ENCODE peak calls at places on chromosomes 7 and 10, in four cellular contexts. G is neural crest cell; H is stimulated activated CD4-positive, alpha-beta T cell treated with anti-CD3 and anti-CD28 coated beads, Interleukin-1b, Interleukin-23, amount 100 ng/mL, for 4 hours; F is endothelial cell. J is an unnamed sample.

GRCh38 chr10:27792191-27792590 is 46.6 kb upstream of the MKX start:
- DNase-seq in F (no peak), G (no peak), H (no peak), J (no peak)

GRCh38 chr7:825386-825785 is 6.9 kb upstream of the SUN1 start:
- DNase-seq in H (no peak), G (no peak), F (no peak), J (no peak)

GRCh38 chr10:61721431-61721830 is 58.7 kb downstream of the CABCOCO1 start:
- DNase-seq in F (no peak), G (no peak), H (no peak), J (no peak)

GRCh38 chr10:35643151-35643975 is 1.3 kb upstream of the FZD8 start:
- DNase-seq in H (no peak), F (peak), G (peak), J (peak)

GRCh38 chr7:44279286-44279685 is 46.1 kb downstream of the CAMK2B start:
- DNase-seq in G (no peak), F (no peak), H (no peak), J (peak)

GRCh38 chr10:61793760-61794713 is 107.5 kb upstream of the ARID5B start:
- DNase-seq in F (no peak), H (no peak), G (no peak), J (no peak)

GRCh38 chr7:82572195-82572880 is 128.8 kb upstream of the CACNA2D1 start:
- DNase-seq in G (peak), F (peak), H (peak), J (peak)

GRCh38 chr10:33133557-33133956 is 175.5 kb upstream of the ITGB1 start:
- DNase-seq in G (no peak), H (no peak), F (no peak), J (no peak)

GRCh38 chr10:100744980-100745881 is at the start of gene PAX2:
- DNase-seq in F (no peak), G (no peak), H (no peak), J (peak)

GRCh38 chr7:151100921-151101320 is 14.6 kb downstream of the AGAP3 start:
- DNase-seq in G (no peak), H (no peak), F (no peak), J (no peak)

GRCh38 chr10:43124574-43125273 is 13.5 kb upstream of the CSGALNACT2 start:
- DNase-seq in G (no peak), F (peak), H (no peak), J (no peak)

GRCh38 chr10:9018161-9018843 is 963.8 kb downstream of the GATA3 start:
- DNase-seq in G (no peak), H (no peak), F (no peak), J (no peak)

GRCh38 chr7:50807026-50807730 is 24.5 kb upstream of the GRB10 start:
- DNase-seq in F (no peak), H (no peak), G (no peak), J (no peak)

GRCh38 chr10:124511205-124512039 is 49.8 kb downstream of the LHPP start:
- DNase-seq in G (no peak), H (no peak), F (no peak), J (no peak)

GRCh38 chr10:78511324-78512204 is 477.9 kb downstream of the RPS24 start:
- DNase-seq in H (no peak), F (no peak), G (no peak), J (no peak)

GRCh38 chr7:80781561-80781979 is 137.3 kb downstream of the SEMA3C start:
- DNase-seq in G (no peak), F (no peak), H (no peak), J (no peak)

GRCh38 chr10:81874878-81875679 is at the start of gene NRG3:
- DNase-seq in G (peak), F (peak), H (no peak), J (peak)

GRCh38 chr10:122307669-122308486 is 36.8 kb downstream of the BTBD16 start:
- DNase-seq in F (no peak), G (no peak), H (no peak), J (no peak)

GRCh38 chr7:131753620-131754222 is 197.3 kb upstream of the PODXL start:
- DNase-seq in G (no peak), F (peak), H (no peak), J (peak)

GRCh38 chr7:66920769-66921395 is at the start of gene TMEM248:
- DNase-seq in H (peak), F (peak), G (peak), J (peak)

GRCh38 chr10:117345143-117345542 is 30.1 kb downstream of the PDZD8 start:
- DNase-seq in G (no peak), F (no peak), H (no peak), J (no peak)

GRCh38 chr7:102125127-102125561 is 161.5 kb upstream of the SH2B2 start:
- DNase-seq in F (no peak), H (no peak), G (no peak), J (no peak)

GRCh38 chr10:26770069-26770468 is 72.6 kb downstream of the PDSS1 start:
- DNase-seq in G (no peak), F (no peak), H (no peak), J (no peak)

GRCh38 chr7:102236592-102237287 is 49.9 kb upstream of the SH2B2 start:
- DNase-seq in G (peak), F (peak), H (peak), J (peak)

GRCh38 chr7:134772401-134772800 is 7.0 kb upstream of the CALD1 start:
- DNase-seq in F (no peak), G (no peak), H (no peak), J (no peak)

GRCh38 chr10:125977206-125977605 is 80.8 kb downstream of the FANK1 start:
- DNase-seq in H (no peak), G (no peak), F (peak), J (no peak)

GRCh38 chr7:83410989-83411591 is 237.8 kb downstream of the SEMA3E start:
- DNase-seq in F (no peak), H (no peak), G (peak), J (no peak)

GRCh38 chr7:124761164-124761715 is 4.4 kb downstream of the GPR37 start:
- DNase-seq in H (no peak), F (no peak), G (no peak), J (no peak)